ENCODE peak calls at places on chromosomes 11 and 22, in four cellular contexts. M is HCT116, C is K562, S is HepG2. Z is an unnamed sample.

GRCh38 chr11:74953448-74953847 is 4.4 kb downstream of the SPCS2 start:
- DNase-seq in M (no peak), C (no peak), S (no peak), Z (no peak)

GRCh38 chr11:62048101-62048500 is 75.7 kb upstream of the INCENP start:
- DNase-seq in M (no peak), C (no peak), S (no peak), Z (no peak)

GRCh38 chr11:69288883-69289242 is 5.1 kb upstream of the MYEOV start:
- DNase-seq in M (no peak), C (no peak), S (no peak), Z (no peak)

GRCh38 chr11:95853138-95853537 is 62.8 kb downstream of the CEP57 start:
- DNase-seq in M (no peak), C (no peak), S (no peak), Z (no peak)

GRCh38 chr22:50730941-50731661 is 6.9 kb upstream of the ACR start:
- DNase-seq in M (no peak), C (no peak), S (no peak), Z (peak; percentile 39)

GRCh38 chr11:76640540-76640939 is 30.0 kb downstream of the LRRC32 start:
- DNase-seq in M (no peak), C (no peak), S (no peak), Z (no peak)

GRCh38 chr11:112157274-112157766 is 6.6 kb downstream of the IL18 start:
- DNase-seq in M (peak; percentile 98), C (no peak), S (peak; percentile 94), Z (no peak)

GRCh38 chr11:100927579-100927978 is 202.0 kb downstream of the PGR start:
- DNase-seq in M (no peak), C (no peak), S (no peak), Z (no peak)

GRCh38 chr22:50676661-50677492 is 4.3 kb downstream of the SHANK3 start:
- DNase-seq in M (no peak), C (no peak), S (no peak), Z (peak; percentile 10)

GRCh38 chr11:62372871-62373270 is 35.6 kb downstream of the ASRGL1 start:
- DNase-seq in M (no peak), C (no peak), S (no peak), Z (no peak)

GRCh38 chr11:102868359-102868758 is 6.4 kb downstream of the MMP12 start:
- DNase-seq in M (no peak), C (no peak), S (no peak), Z (no peak)

GRCh38 chr11:70790671-70791300 is 392.5 kb downstream of the CTTN start:
- DNase-seq in M (no peak), C (no peak), S (no peak), Z (no peak)

GRCh38 chr11:17765381-17766359 is 31.1 kb downstream of the KCNC1 start:
- DNase-seq in M (no peak), C (peak; percentile 34), S (no peak), Z (peak; percentile 62)

GRCh38 chr11:89495951-89496350 is 4.8 kb upstream of the NOX4 start:
- DNase-seq in M (no peak), C (no peak), S (no peak), Z (no peak)

GRCh38 chr11:62124186-62125113 is 639 bp downstream of the INCENP start:
- DNase-seq in M (no peak), C (peak; percentile 67), S (peak; percentile 37), Z (peak; percentile 69)

GRCh38 chr11:122137081-122137793 is 21.2 kb upstream of the BLID start:
- DNase-seq in M (peak; percentile 79), C (no peak), S (no peak), Z (no peak)

GRCh38 chr22:39290724-39291161 is 28.7 kb downstream of the RPL3 start:
- DNase-seq in M (no peak), C (no peak), S (peak; percentile 56), Z (no peak)

GRCh38 chr11:111097191-111097590 is 148.3 kb upstream of the POU2AF2 start:
- DNase-seq in M (peak; percentile 3), C (no peak), S (peak; percentile 5), Z (no peak)

GRCh38 chr11:32267679-32268187 is 167.6 kb downstream of the WT1 start:
- DNase-seq in M (no peak), C (no peak), S (no peak), Z (no peak)

GRCh38 chr11:32262367-32262766 is 171.5 kb downstream of the RCN1 start:
- DNase-seq in M (no peak), C (no peak), S (no peak), Z (no peak)

GRCh38 chr11:32266611-32267010 is 168.7 kb downstream of the WT1 start:
- DNase-seq in M (no peak), C (no peak), S (no peak), Z (no peak)
- TF ChIP-seq ELF1 in M (no peak), C (no peak), S (no peak), Z (no peak)

GRCh38 chr11:108733479-108734116 is 68.7 kb downstream of the DDX10 start:
- DNase-seq in M (no peak), C (peak; percentile 15), S (no peak), Z (no peak)

GRCh38 chr11:108724974-108725689 is 60.3 kb downstream of the DDX10 start:
- DNase-seq in M (no peak), C (no peak), S (no peak), Z (no peak)

GRCh38 chr11:108732395-108732794 is 67.5 kb downstream of the DDX10 start:
- DNase-seq in M (no peak), C (no peak), S (no peak), Z (no peak)

GRCh38 chr11:108726077-108726800 is 61.4 kb downstream of the DDX10 start:
- DNase-seq in M (no peak), C (no peak), S (no peak), Z (no peak)

GRCh38 chr11:108727665-108728064 is 62.8 kb downstream of the DDX10 start:
- DNase-seq in M (no peak), C (no peak), S (no peak), Z (no peak)
- H3K79me2 ChIP-seq in M (peaks cover 81% of the 10 kb centered on the region), C (peaks cover 58% of the 10 kb centered on the region), S (no peaks in the 10 kb centered on the region), Z (peaks cover 24% of the 10 kb centered on the region)

DNA sequence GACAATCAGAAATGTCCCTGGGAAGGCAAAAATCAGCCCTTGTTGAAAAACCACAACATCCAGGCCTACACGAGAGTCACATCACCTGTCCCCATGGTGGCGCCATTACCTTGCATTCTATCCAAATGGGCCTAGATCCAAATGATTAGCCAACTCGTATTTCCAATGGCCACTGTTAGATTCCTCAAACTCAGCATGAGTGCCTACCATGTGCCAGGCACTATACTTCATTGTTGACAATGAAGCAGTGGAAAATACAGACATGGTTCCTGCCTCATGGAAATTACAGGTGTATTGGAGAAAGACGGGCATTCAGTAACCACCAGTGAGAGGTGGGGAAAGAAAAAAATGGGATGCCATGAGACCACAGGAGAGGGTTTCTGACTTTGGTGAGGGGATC is 29.8 kb upstream of the CREB3L1 start:
- DNase-seq in M (peak; percentile 76), C (peak; percentile 71), S (peak; percentile 72), Z (no peak)
- TF ChIP-seq ELF1 in M (no peak), C (no peak), S (no peak), Z (no peak)

DNA sequence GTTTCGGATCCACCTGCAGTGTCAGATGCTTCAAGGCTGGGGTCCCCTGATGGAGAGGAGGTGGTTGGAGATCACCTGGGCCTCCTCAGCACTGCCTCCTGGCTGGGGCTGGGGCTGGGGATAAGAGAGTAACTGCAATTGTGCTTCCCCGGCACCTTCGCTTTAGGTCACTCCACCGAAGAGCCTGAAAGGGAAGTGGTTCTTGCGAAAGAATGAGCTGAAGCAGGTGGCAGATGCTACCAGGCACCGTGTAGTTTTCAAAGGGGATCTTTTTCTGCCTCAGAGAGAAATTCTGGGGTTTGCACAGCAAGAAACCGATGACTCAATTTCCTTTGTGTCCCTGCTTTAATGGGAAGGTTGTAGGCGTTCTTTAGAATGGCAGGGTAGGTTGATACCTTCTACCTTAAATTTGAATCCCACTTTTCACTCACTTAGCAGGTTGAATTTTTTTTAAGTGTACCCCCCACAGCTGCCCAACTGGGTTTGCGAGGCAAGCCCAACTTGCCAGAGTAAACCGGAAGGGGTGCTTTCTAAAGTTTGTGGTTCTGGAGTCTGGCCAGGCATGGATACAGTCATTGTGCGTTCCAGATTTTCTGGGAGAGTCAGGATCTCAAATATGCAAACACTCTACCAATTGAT is 5.3 kb downstream of the CD44 start:
- DNase-seq in M (no peak), C (no peak), S (no peak), Z (no peak)
- H3K79me2 ChIP-seq in M (peaks cover 99% of the 10 kb centered on the region), C (no peaks in the 10 kb centered on the region), S (no peaks in the 10 kb centered on the region), Z (peaks cover 100% of the 10 kb centered on the region)

GRCh38 chr11:117315285-117316196 is 515 bp downstream of the BACE1 start:
- DNase-seq in M (no peak), C (no peak), S (no peak), Z (no peak)

GRCh38 chr11:117318738-117319137 is 2.7 kb upstream of the BACE1 start:
- DNase-seq in M (no peak), C (no peak), S (no peak), Z (no peak)

GRCh38 chr11:117314840-117315239 is 1.2 kb downstream of the BACE1 start:
- DNase-seq in M (no peak), C (no peak), S (no peak), Z (peak; percentile 62)

GRCh38 chr11:117313828-117314768 is 2.0 kb downstream of the BACE1 start:
- DNase-seq in M (no peak), C (no peak), S (no peak), Z (no peak)

DNA sequence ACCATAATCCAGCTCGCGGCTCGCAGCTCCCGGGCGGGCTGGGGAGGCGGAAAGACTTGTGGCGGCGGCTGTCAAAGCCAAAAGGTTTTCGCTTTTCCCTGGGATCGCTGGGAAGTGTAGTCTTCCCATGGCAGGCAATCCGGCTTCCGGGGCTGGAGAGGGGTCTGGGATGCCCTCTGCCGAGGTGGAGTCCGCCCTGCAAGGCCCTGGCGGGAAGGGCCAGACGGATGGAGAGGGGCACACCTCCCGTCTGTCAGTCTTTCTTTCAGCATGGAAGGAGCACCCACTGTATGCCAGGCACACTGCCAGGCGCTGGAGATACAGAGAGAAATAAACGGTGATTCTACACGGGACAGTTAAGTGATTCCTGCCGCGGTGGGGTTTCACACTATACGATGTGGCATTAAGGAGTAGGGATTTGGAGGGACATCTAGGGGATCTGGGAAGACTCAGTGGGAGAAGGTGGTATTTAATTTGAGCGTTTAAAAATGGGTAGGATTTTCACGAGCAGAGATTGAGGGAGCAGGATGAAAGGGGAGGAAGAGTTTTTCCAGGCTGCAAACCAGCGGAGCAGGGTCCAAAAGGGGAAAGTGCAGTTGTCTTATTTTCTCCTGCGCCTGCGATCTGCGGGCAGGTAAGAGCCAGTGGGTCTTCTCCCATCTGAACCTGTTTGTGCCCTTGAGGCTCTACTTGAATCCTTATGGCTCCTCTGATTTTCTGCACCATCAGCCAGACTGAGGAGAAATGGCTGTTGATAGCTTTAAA is at the start of gene BACE1:
- DNase-seq in M (peak; percentile 71), C (no peak), S (peak; percentile 85), Z (peak; percentile 96)
- TF ChIP-seq ELF1 in M (peak; percentile 85), C (no peak), S (peak; percentile 97), Z (peak; percentile 93)

GRCh38 chr11:32916361-32916760 is 23.8 kb downstream of the QSER1 start:
- DNase-seq in M (no peak), C (no peak), S (no peak), Z (no peak)

GRCh38 chr11:32919338-32919737 is 26.7 kb downstream of the QSER1 start:
- DNase-seq in M (no peak), C (no peak), S (no peak), Z (no peak)

GRCh38 chr11:32916994-32917393 is 24.4 kb downstream of the QSER1 start:
- DNase-seq in M (no peak), C (no peak), S (no peak), Z (no peak)

GRCh38 chr11:32920570-32920969 is 28.0 kb downstream of the QSER1 start:
- DNase-seq in M (no peak), C (no peak), S (no peak), Z (no peak)

GRCh38 chr11:32918427-32918826 is 25.8 kb downstream of the QSER1 start:
- DNase-seq in M (no peak), C (no peak), S (no peak), Z (no peak)
- H3K79me2 ChIP-seq in M (peaks cover 96% of the 10 kb centered on the region), C (peaks cover 87% of the 10 kb centered on the region), S (peaks cover 57% of the 10 kb centered on the region), Z (peaks cover 98% of the 10 kb centered on the region)

Z was measured in SK-N-SH.